ENCODE peak calls at places on chromosome 11, in eight cellular contexts. Z is mammary epithelial cell, K is fibroblast of villous mesenchyme, S is tibial nerve, V is cardiac fibroblast, I is endothelial cell, Y is breast epithelium, H is heart right ventricle. T is an unnamed sample.

GRCh38 chr11:6677018-6677417 is 6.1 kb downstream of the MRPL17 start:
- DNase-seq in Z (no peak), K (no peak), S (no peak), V (no peak), I (no peak), Y (no peak), H (no peak), T (no peak)

GRCh38 chr11:76782526-76783293 is 446 bp upstream of the TSKU start:
- DNase-seq in Z (peak), K (peak), S (peak), V (peak), I (peak), Y (peak), H (peak), T (no peak)

GRCh38 chr11:67288198-67288451 is 978 bp upstream of the ANKRD13D start:
- DNase-seq in Z (no peak), K (no peak), S (no peak), V (no peak), I (no peak), Y (no peak), H (no peak), T (no peak)

GRCh38 chr11:93000511-93001476 is 31.3 kb downstream of the MTNR1B start:
- DNase-seq in Z (peak), K (peak), S (no peak), V (peak), I (no peak), Y (no peak), H (no peak), T (no peak)

GRCh38 chr11:76574406-76574805 is 96.1 kb downstream of the LRRC32 start:
- DNase-seq in Z (no peak), K (peak), S (no peak), V (no peak), I (no peak), Y (no peak), H (no peak), T (no peak)

GRCh38 chr11:124202951-124203350 is 19.8 kb downstream of the OR10D3 start:
- DNase-seq in Z (no peak), K (no peak), S (no peak), V (no peak), I (no peak), Y (no peak), H (no peak), T (no peak)

GRCh38 chr11:63639195-63639832 is 25.1 kb upstream of the PLAAT3 start:
- DNase-seq in Z (no peak), K (peak), S (no peak), V (peak), I (no peak), Y (no peak), H (no peak), T (no peak)

GRCh38 chr11:11230802-11231562 is 122.1 kb downstream of the CSNK2A3 start:
- DNase-seq in Z (no peak), K (no peak), S (peak), V (no peak), I (peak), Y (no peak), H (no peak), T (no peak)

GRCh38 chr11:122721964-122722266 is 66.4 kb downstream of the UBASH3B start:
- DNase-seq in Z (peak), K (peak), S (no peak), V (peak), I (no peak), Y (no peak), H (no peak), T (no peak)

GRCh38 chr11:40132881-40133280 is 1326.6 kb downstream of the LRRC4C start:
- DNase-seq in Z (no peak), K (no peak), S (no peak), V (no peak), I (no peak), Y (no peak), H (no peak), T (no peak)

GRCh38 chr11:107851704-107852315 is 6.8 kb downstream of the SLC35F2 start:
- DNase-seq in Z (no peak), K (peak), S (no peak), V (no peak), I (no peak), Y (no peak), H (no peak), T (no peak)
- TF ChIP-seq CTCF in Z (no peak), K (no peak), S (no peak), V (no peak), I (no peak), Y (no peak), H (no peak), T (no peak)

DNA sequence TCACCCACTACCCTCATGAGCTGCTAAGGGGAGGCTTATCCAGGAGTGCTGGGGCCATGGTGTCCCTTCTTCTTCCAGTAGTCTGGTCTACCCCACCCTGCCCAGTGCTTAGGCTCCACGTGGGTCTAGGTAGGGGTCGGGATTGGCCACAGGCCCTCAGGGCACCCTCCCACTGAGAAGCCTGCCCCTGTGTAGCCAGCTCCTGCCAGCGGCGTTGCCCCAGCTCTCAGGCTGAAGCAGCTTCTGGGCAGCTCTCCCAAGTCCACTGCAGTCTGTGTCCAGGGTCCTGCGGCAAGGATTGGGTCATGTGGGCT is 24.0 kb upstream of the RIC3 start:
- DNase-seq in Z (no peak), K (no peak), S (no peak), V (no peak), I (no peak), Y (no peak), H (no peak), T (no peak)
- TF ChIP-seq CTCF in Z (no peak), K (no peak), S (no peak), V (no peak), I (peak), Y (no peak), H (no peak), T (peak)

GRCh38 chr11:1896895-1897294 is 5.2 kb upstream of the PRR33 start:
- DNase-seq in Z (no peak), K (no peak), S (no peak), V (no peak), I (no peak), Y (no peak), H (peak), T (peak)
- TF ChIP-seq CTCF in Z (no peak), K (no peak), S (no peak), V (no peak), I (no peak), Y (no peak), H (no peak), T (no peak)

GRCh38 chr11:69912911-69913451 is 93.8 kb upstream of the FGF3 start:
- DNase-seq in Z (no peak), K (no peak), S (no peak), V (no peak), I (no peak), Y (peak), H (no peak), T (peak)
- TF ChIP-seq CTCF in Z (peak), K (peak), S (peak), V (no peak), I (no peak), Y (no peak), H (peak), T (no peak)

GRCh38 chr11:12995211-12995610 is 13.9 kb upstream of the RASSF10 start:
- DNase-seq in Z (no peak), K (peak), S (no peak), V (peak), I (no peak), Y (no peak), H (no peak), T (no peak)
- TF ChIP-seq CTCF in Z (no peak), K (no peak), S (no peak), V (no peak), I (no peak), Y (no peak), H (no peak), T (no peak)

GRCh38 chr11:60127311-60127811 is 38.9 kb downstream of the MS4A2 start:
- DNase-seq in Z (peak), K (no peak), S (no peak), V (no peak), I (no peak), Y (no peak), H (no peak), T (no peak)

GRCh38 chr11:60128376-60128775 is 39.9 kb downstream of the MS4A2 start:
- DNase-seq in Z (no peak), K (no peak), S (no peak), V (no peak), I (no peak), Y (no peak), H (no peak), T (no peak)

GRCh38 chr11:60129853-60130252 is 41.4 kb downstream of the MS4A2 start:
- DNase-seq in Z (no peak), K (no peak), S (no peak), V (no peak), I (no peak), Y (no peak), H (no peak), T (no peak)

GRCh38 chr11:60131943-60132342 is 43.5 kb downstream of the MS4A2 start:
- DNase-seq in Z (no peak), K (no peak), S (no peak), V (no peak), I (no peak), Y (no peak), H (no peak), T (no peak)

DNA sequence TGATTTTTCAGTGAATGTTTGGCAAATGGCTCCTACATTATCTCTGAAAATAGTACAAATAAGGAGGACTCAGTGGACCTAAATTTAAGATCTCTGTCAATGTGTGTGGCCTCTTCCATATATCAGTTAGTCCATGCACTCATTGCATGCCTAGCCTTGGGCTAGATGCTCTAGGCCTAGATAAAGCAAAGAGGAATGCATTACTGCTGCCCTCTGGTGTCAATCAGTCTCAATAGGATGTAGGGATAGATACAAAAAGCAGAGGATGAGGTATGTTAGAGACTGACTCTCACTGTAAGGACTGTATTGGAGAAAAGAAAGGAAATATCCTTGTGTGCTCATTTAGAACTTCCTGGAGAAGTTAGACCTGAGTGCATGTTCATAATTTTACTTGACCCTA is 42.0 kb downstream of the MS4A2 start:
- DNase-seq in Z (peak), K (peak), S (no peak), V (peak), I (peak), Y (no peak), H (no peak), T (no peak)
- TF ChIP-seq CTCF in Z (peak), K (no peak), S (peak), V (no peak), I (peak), Y (no peak), H (peak), T (peak)

GRCh38 chr11:131070365-131070764 is 154.1 kb upstream of the SNX19 start:
- DNase-seq in Z (no peak), K (no peak), S (no peak), V (no peak), I (no peak), Y (no peak), H (no peak), T (no peak)
- TF ChIP-seq CTCF in Z (no peak), K (peak), S (no peak), V (no peak), I (no peak), Y (no peak), H (no peak), T (no peak)

T was measured in CD14-positive monocyte.